ENCODE peak calls at places on chromosomes 3 and 15, in nine cellular contexts. V, M, Z, Q, D, I, W, H and L are unnamed samples.

GRCh38 chr3:72767927-72768880 is 80.0 kb downstream of the SHQ1 start:
- DNase-seq in V (no peak), M (no peak), Z (no peak), Q (no peak), D (peak; percentile 34), I (no peak), W (no peak), H (no peak), L (no peak)

GRCh38 chr15:29039466-29040366 is 153.9 kb downstream of the APBA2 start:
- DNase-seq in V (no peak), M (no peak), Z (no peak), Q (no peak), D (peak; percentile 17), I (no peak), W (no peak), H (no peak), L (no peak)

GRCh38 chr3:133258358-133258757 is 141.5 kb upstream of the BFSP2 start:
- DNase-seq in V (no peak), M (no peak), Z (no peak), Q (no peak), D (no peak), I (no peak), W (no peak), H (no peak), L (no peak)

GRCh38 chr3:100386437-100387064 is 14.3 kb downstream of the TOMM70 start:
- DNase-seq in V (no peak), M (no peak), Z (no peak), Q (no peak), D (no peak), I (no peak), W (no peak), H (no peak), L (no peak)

GRCh38 chr15:68382286-68383007 is 49.5 kb downstream of the ITGA11 start:
- DNase-seq in V (no peak), M (peak; percentile 13), Z (no peak), Q (no peak), D (no peak), I (peak; percentile 45), W (no peak), H (no peak), L (no peak)

GRCh38 chr3:184756151-184756681 is 44.4 kb upstream of the MAGEF1 start:
- DNase-seq in V (no peak), M (no peak), Z (no peak), Q (no peak), D (peak; percentile 77), I (no peak), W (no peak), H (no peak), L (peak; percentile 68)

GRCh38 chr15:25838871-25839195 is 24.3 kb downstream of the ATP10A start:
- DNase-seq in V (no peak), M (no peak), Z (no peak), Q (no peak), D (no peak), I (no peak), W (no peak), H (no peak), L (no peak)

GRCh38 chr15:65259367-65259781 is 27.3 kb downstream of the PARP16 start:
- DNase-seq in V (no peak), M (no peak), Z (no peak), Q (no peak), D (no peak), I (no peak), W (no peak), H (peak; percentile 38), L (no peak)

GRCh38 chr3:37243811-37244748 is 69.7 kb upstream of the LRRFIP2 start:
- DNase-seq in V (peak; percentile 77), M (peak; percentile 91), Z (peak; percentile 71), Q (peak; percentile 26), D (peak; percentile 78), I (peak; percentile 93), W (peak; percentile 44), H (peak; percentile 81), L (peak; percentile 90)

GRCh38 chr3:161171113-161171512 is 50.0 kb upstream of the NMD3 start:
- DNase-seq in V (no peak), M (no peak), Z (no peak), Q (no peak), D (no peak), I (no peak), W (no peak), H (no peak), L (no peak)

GRCh38 chr3:170055209-170055608 is 17.4 kb downstream of the GPR160 start:
- DNase-seq in V (no peak), M (no peak), Z (no peak), Q (peak; percentile 29), D (no peak), I (no peak), W (no peak), H (no peak), L (no peak)

GRCh38 chr3:106332884-106333283 is 464.1 kb upstream of the CBLB start:
- DNase-seq in V (no peak), M (no peak), Z (no peak), Q (no peak), D (peak; percentile 24), I (no peak), W (no peak), H (no peak), L (no peak)

GRCh38 chr3:194056731-194057415 is 79.1 kb upstream of the HES1 start:
- DNase-seq in V (no peak), M (no peak), Z (no peak), Q (no peak), D (no peak), I (no peak), W (no peak), H (no peak), L (no peak)
- TF ChIP-seq POLR2AphosphoS5 in V (no peak), M (no peak), Z (no peak), Q (no peak), D (no peak), I (no peak), W (no peak), H (no peak), L (no peak)

GRCh38 chr3:50642382-50642781 is 25.4 kb downstream of the MAPKAPK3 start:
- DNase-seq in V (no peak), M (no peak), Z (no peak), Q (no peak), D (no peak), I (no peak), W (no peak), H (no peak), L (no peak)
- TF ChIP-seq POLR2AphosphoS5 in V (no peak), M (no peak), Z (no peak), Q (no peak), D (no peak), I (no peak), W (no peak), H (no peak), L (no peak)

GRCh38 chr3:54967586-54968244 is 39.9 kb upstream of the LRTM1 start:
- DNase-seq in V (no peak), M (no peak), Z (no peak), Q (no peak), D (no peak), I (no peak), W (no peak), H (no peak), L (no peak)
- TF ChIP-seq POLR2AphosphoS5 in V (no peak), M (no peak), Z (no peak), Q (no peak), D (no peak), I (no peak), W (no peak), H (no peak), L (no peak)

DNA sequence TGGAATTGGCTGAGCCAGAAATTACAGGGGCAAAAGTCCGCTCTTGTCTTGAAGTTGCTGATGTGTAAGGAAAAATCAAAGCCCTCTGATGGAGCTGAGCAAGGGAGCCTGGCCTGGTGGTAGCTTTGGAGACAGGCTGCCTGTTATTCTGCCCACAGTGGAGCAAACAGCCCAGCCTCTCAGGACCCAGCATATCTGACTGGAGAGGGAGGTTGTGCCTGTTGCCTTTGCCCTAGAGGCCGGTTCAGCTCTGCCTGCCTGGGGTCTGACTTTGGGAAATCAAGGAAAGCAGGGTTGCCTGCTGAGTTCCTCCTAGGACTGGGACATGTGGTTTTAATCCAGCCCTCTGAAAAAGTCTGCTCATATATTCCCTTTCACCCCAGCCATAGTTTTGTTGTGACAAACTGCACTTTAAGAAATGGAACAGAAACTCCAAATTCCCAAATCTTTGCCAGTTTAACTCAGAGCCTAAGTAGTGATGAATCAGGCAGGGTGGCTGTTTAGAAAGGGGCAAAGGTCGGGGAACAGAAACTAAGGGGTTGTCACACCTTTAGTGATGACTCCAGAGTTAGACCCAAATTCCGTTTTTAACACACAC is 40.2 kb downstream of the GASK1A start:
- DNase-seq in V (no peak), M (no peak), Z (no peak), Q (no peak), D (no peak), I (no peak), W (no peak), H (no peak), L (no peak)
- TF ChIP-seq POLR2AphosphoS5 in V (no peak), M (no peak), Z (no peak), Q (no peak), D (no peak), I (no peak), W (no peak), H (no peak), L (no peak)

GRCh38 chr15:43253431-43254403 is 13.0 kb downstream of the TGM5 start:
- DNase-seq in V (no peak), M (peak; percentile 56), Z (no peak), Q (no peak), D (no peak), I (no peak), W (no peak), H (peak; percentile 20), L (peak; percentile 86)
- TF ChIP-seq POLR2AphosphoS5 in V (no peak), M (no peak), Z (no peak), Q (no peak), D (no peak), I (no peak), W (no peak), H (no peak), L (no peak)